ENCODE peak calls at places on chromosomes 12 and 14, in eight cellular contexts. F is brain microvascular endothelial cell, P is H7, X is astrocyte of the spinal cord, H is cerebellar nuclear complex, W is SW480, A is activated gamma-delta T cell, Z is smooth muscle cell of the brain vasculature. T is an unnamed sample.

GRCh38 chr14:70822706-70823185 is 13.4 kb upstream of the MAP3K9 start:
- DNase-seq in F (no peak), P (peak), X (no peak), H (no peak), W (peak), A (no peak), Z (no peak), T (peak)

GRCh38 chr14:64726585-64726890 is 22.3 kb downstream of the PLEKHG3 start:
- DNase-seq in F (peak), P (peak), X (peak), H (no peak), W (peak), A (no peak), Z (no peak), T (no peak)

GRCh38 chr12:11765817-11766794 is 116.6 kb downstream of the ETV6 start:
- DNase-seq in F (no peak), P (no peak), X (peak), H (no peak), W (no peak), A (no peak), Z (no peak), T (no peak)

GRCh38 chr14:35385042-35385839 is 19.3 kb downstream of the NFKBIA start:
- DNase-seq in F (peak), P (peak), X (peak), H (peak), W (no peak), A (no peak), Z (peak), T (no peak)

GRCh38 chr14:36428350-36428749 is 91.7 kb downstream of the NKX2-1 start:
- DNase-seq in F (no peak), P (no peak), X (no peak), H (no peak), W (no peak), A (no peak), Z (no peak), T (no peak)

GRCh38 chr14:31990959-31991541 is 86.1 kb upstream of the ARHGAP5 start:
- DNase-seq in F (no peak), P (no peak), X (peak), H (no peak), W (no peak), A (no peak), Z (no peak), T (no peak)

GRCh38 chr14:93663317-93663716 is 125.0 kb downstream of the PRIMA1 start:
- DNase-seq in F (no peak), P (no peak), X (no peak), H (no peak), W (no peak), A (no peak), Z (no peak), T (no peak)

GRCh38 chr12:57223191-57224165 is 6.0 kb upstream of the SHMT2 start:
- DNase-seq in F (no peak), P (no peak), X (no peak), H (no peak), W (no peak), A (peak), Z (no peak), T (no peak)

GRCh38 chr12:101552277-101552676 is 42.5 kb upstream of the MYBPC1 start:
- DNase-seq in F (no peak), P (no peak), X (no peak), H (no peak), W (no peak), A (no peak), Z (no peak), T (no peak)

GRCh38 chr14:70289138-70289537 is 70.3 kb downstream of the COX16 start:
- DNase-seq in F (no peak), P (no peak), X (no peak), H (no peak), W (no peak), A (no peak), Z (no peak), T (no peak)

GRCh38 chr14:24838945-24839616 is 205.1 kb upstream of the GZMB start:
- DNase-seq in F (no peak), P (no peak), X (no peak), H (no peak), W (no peak), A (no peak), Z (no peak), T (peak)

T was measured in neuronal stem cell.